ENCODE peak calls at places on chromosomes 2 and 18, in seven cellular contexts. One of them, this sample, is unnamed.

GRCh38 chr2:166106431-166107015 is 21.3 kb downstream of the SCN1A start:
- DNase-seq in M059J: no peak
- DNase-seq in H54: no peak
- DNase-seq in effector CD4-positive, alpha-beta T cell: no peak
- DNase-seq in stromal cell of bone marrow: no peak
- DNase-seq in adrenal gland: no peak
- DNase-seq in posterior vena cava: no peak
- DNase-seq in this sample: no peak

GRCh38 chr2:170817999-170818293 is 1.3 kb downstream of the GAD1 start:
- DNase-seq in M059J: no peak
- DNase-seq in H54: no peak
- DNase-seq in effector CD4-positive, alpha-beta T cell: no peak
- DNase-seq in stromal cell of bone marrow: no peak
- DNase-seq in adrenal gland: peak; percentile 28
- DNase-seq in posterior vena cava: no peak
- DNase-seq in this sample: no peak

GRCh38 chr2:85826990-85827878 is 61.6 kb downstream of the ST3GAL5 start:
- DNase-seq in M059J: peak; percentile 57
- DNase-seq in H54: peak; percentile 47
- DNase-seq in effector CD4-positive, alpha-beta T cell: peak; percentile 75
- DNase-seq in stromal cell of bone marrow: no peak
- DNase-seq in adrenal gland: peak; percentile 77
- DNase-seq in posterior vena cava: peak; percentile 92
- DNase-seq in this sample: peak; percentile 87

GRCh38 chr2:196268538-196269338 is 97.4 kb upstream of the STK17B start:
- DNase-seq in M059J: peak; percentile 70
- DNase-seq in H54: no peak
- DNase-seq in effector CD4-positive, alpha-beta T cell: no peak
- DNase-seq in stromal cell of bone marrow: no peak
- DNase-seq in adrenal gland: no peak
- DNase-seq in posterior vena cava: no peak
- DNase-seq in this sample: no peak

GRCh38 chr2:6791682-6792081 is 74.0 kb downstream of the CMPK2 start:
- DNase-seq in M059J: peak; percentile 4
- DNase-seq in H54: no peak
- DNase-seq in effector CD4-positive, alpha-beta T cell: no peak
- DNase-seq in stromal cell of bone marrow: no peak
- DNase-seq in adrenal gland: no peak
- DNase-seq in posterior vena cava: no peak
- DNase-seq in this sample: no peak

GRCh38 chr2:46163804-46164569 is 133.2 kb upstream of the EPAS1 start:
- DNase-seq in M059J: peak; percentile 96
- DNase-seq in H54: peak; percentile 71
- DNase-seq in effector CD4-positive, alpha-beta T cell: no peak
- DNase-seq in stromal cell of bone marrow: no peak
- DNase-seq in adrenal gland: no peak
- DNase-seq in posterior vena cava: no peak
- DNase-seq in this sample: no peak

GRCh38 chr2:102770506-102770905 is 8.7 kb downstream of the TMEM182 start:
- DNase-seq in M059J: no peak
- DNase-seq in H54: no peak
- DNase-seq in effector CD4-positive, alpha-beta T cell: no peak
- DNase-seq in stromal cell of bone marrow: no peak
- DNase-seq in adrenal gland: no peak
- DNase-seq in posterior vena cava: no peak
- DNase-seq in this sample: no peak

GRCh38 chr2:215660687-215661086 is 224.8 kb upstream of the FN1 start:
- DNase-seq in M059J: peak; percentile 40
- DNase-seq in H54: no peak
- DNase-seq in effector CD4-positive, alpha-beta T cell: no peak
- DNase-seq in stromal cell of bone marrow: peak; percentile 44
- DNase-seq in adrenal gland: no peak
- DNase-seq in posterior vena cava: no peak
- DNase-seq in this sample: no peak

GRCh38 chr18:77676901-77677300 is 427.3 kb downstream of the GALR1 start:
- DNase-seq in M059J: no peak
- DNase-seq in H54: no peak
- DNase-seq in effector CD4-positive, alpha-beta T cell: no peak
- DNase-seq in stromal cell of bone marrow: no peak
- DNase-seq in adrenal gland: no peak
- DNase-seq in posterior vena cava: no peak
- DNase-seq in this sample: no peak

GRCh38 chr18:62957885-62958472 is 242.6 kb downstream of the PHLPP1 start:
- DNase-seq in M059J: peak; percentile 48
- DNase-seq in H54: no peak
- DNase-seq in effector CD4-positive, alpha-beta T cell: no peak
- DNase-seq in stromal cell of bone marrow: peak; percentile 13
- DNase-seq in adrenal gland: peak; percentile 45
- DNase-seq in posterior vena cava: no peak
- DNase-seq in this sample: no peak

GRCh38 chr2:122244830-122245229 is 489.4 kb downstream of the TSN start:
- DNase-seq in M059J: no peak
- DNase-seq in H54: no peak
- DNase-seq in effector CD4-positive, alpha-beta T cell: no peak
- DNase-seq in stromal cell of bone marrow: no peak
- DNase-seq in adrenal gland: no peak
- DNase-seq in posterior vena cava: no peak
- DNase-seq in this sample: no peak

GRCh38 chr2:41781082-41781481 is 266.7 kb upstream of the PKDCC start:
- DNase-seq in M059J: no peak
- DNase-seq in H54: no peak
- DNase-seq in effector CD4-positive, alpha-beta T cell: no peak
- DNase-seq in stromal cell of bone marrow: no peak
- DNase-seq in adrenal gland: no peak
- DNase-seq in posterior vena cava: no peak
- DNase-seq in this sample: no peak

GRCh38 chr2:240468300-240469238 is 33.1 kb downstream of the GPC1 start:
- DNase-seq in M059J: no peak
- DNase-seq in H54: no peak
- DNase-seq in effector CD4-positive, alpha-beta T cell: no peak
- DNase-seq in stromal cell of bone marrow: no peak
- DNase-seq in adrenal gland: peak; percentile 14
- DNase-seq in posterior vena cava: peak; percentile 73
- DNase-seq in this sample: no peak

GRCh38 chr2:240640939-240641338 is 15.7 kb downstream of the GPR35 start:
- DNase-seq in M059J: peak; percentile 10
- DNase-seq in H54: peak; percentile 53
- DNase-seq in effector CD4-positive, alpha-beta T cell: no peak
- DNase-seq in stromal cell of bone marrow: no peak
- DNase-seq in adrenal gland: no peak
- DNase-seq in posterior vena cava: peak; percentile 61
- DNase-seq in this sample: peak; percentile 72

GRCh38 chr2:109318150-109318948 is 189.3 kb downstream of the SH3RF3 start:
- DNase-seq in M059J: peak; percentile 91
- DNase-seq in H54: no peak
- DNase-seq in effector CD4-positive, alpha-beta T cell: no peak
- DNase-seq in stromal cell of bone marrow: peak; percentile 93
- DNase-seq in adrenal gland: peak; percentile 44
- DNase-seq in posterior vena cava: peak; percentile 95
- DNase-seq in this sample: peak; percentile 74

This sample was measured in upper lobe of right lung.